ENCODE peak calls at places on chromosomes 13 and 19, in nine cellular contexts. Q is nucleus accumbens; T is CD4-positive, alpha-beta T cell; S is stromal cell of bone marrow; G is pancreas; L is stimulated activated CD8-positive, alpha-beta memory T cell treated with anti-CD3 and anti-CD28 coated beads, Interleukin-7, amount 100 ng/mL, for 48 hours; U is fibroblast of the conjunctiva; Y is NCI-H524; H is astrocyte of the hippocampus. E is an unnamed sample.

GRCh38 chr13:112376050-112376681 is at the start of gene SPACA7:
- DNase-seq in Q (no peak), T (no peak), S (no peak), G (no peak), L (no peak), U (no peak), Y (no peak), H (no peak), E (no peak)

GRCh38 chr13:31049083-31049482 is 112.6 kb downstream of the HSPH1 start:
- DNase-seq in Q (no peak), T (no peak), S (no peak), G (no peak), L (no peak), U (no peak), Y (no peak), H (no peak), E (no peak)

GRCh38 chr19:13906525-13906904 is 514 bp downstream of the CC2D1A start:
- DNase-seq in Q (no peak), T (peak), S (no peak), G (peak), L (no peak), U (no peak), Y (no peak), H (no peak), E (no peak)

GRCh38 chr13:45781553-45782326 is 69.8 kb downstream of the SIAH3 start:
- DNase-seq in Q (no peak), T (no peak), S (no peak), G (peak), L (no peak), U (no peak), Y (peak), H (peak), E (peak)

GRCh38 chr13:41523396-41523795 is 66.0 kb downstream of the RGCC start:
- DNase-seq in Q (no peak), T (no peak), S (no peak), G (no peak), L (no peak), U (no peak), Y (no peak), H (no peak), E (no peak)

GRCh38 chr19:32669205-32669785 is 5.7 kb downstream of the ANKRD27 start:
- DNase-seq in Q (no peak), T (no peak), S (no peak), G (no peak), L (no peak), U (no peak), Y (no peak), H (no peak), E (no peak)

GRCh38 chr19:3515891-3516422 is 9.8 kb downstream of the FZR1 start:
- DNase-seq in Q (no peak), T (no peak), S (no peak), G (no peak), L (no peak), U (no peak), Y (no peak), H (peak), E (peak)

GRCh38 chr13:57748096-57748495 is 116.6 kb downstream of the PCDH17 start:
- DNase-seq in Q (no peak), T (no peak), S (no peak), G (no peak), L (no peak), U (no peak), Y (no peak), H (peak), E (no peak)

GRCh38 chr19:38079926-38080380 is 144.1 kb downstream of the DPF1 start:
- DNase-seq in Q (no peak), T (no peak), S (peak), G (no peak), L (no peak), U (peak), Y (no peak), H (peak), E (peak)

GRCh38 chr19:23440791-23441190 is 45.5 kb upstream of the ZNF91 start:
- DNase-seq in Q (no peak), T (no peak), S (no peak), G (no peak), L (no peak), U (no peak), Y (no peak), H (no peak), E (no peak)

GRCh38 chr19:9971341-9971897 is 35.1 kb upstream of the OLFM2 start:
- DNase-seq in Q (no peak), T (no peak), S (no peak), G (no peak), L (no peak), U (no peak), Y (no peak), H (no peak), E (no peak)

GRCh38 chr13:78382481-78382880 is 220.9 kb downstream of the POU4F1 start:
- DNase-seq in Q (no peak), T (no peak), S (no peak), G (no peak), L (no peak), U (no peak), Y (peak), H (no peak), E (no peak)

GRCh38 chr19:46719629-46720515 is 3.0 kb upstream of the PRKD2 start:
- DNase-seq in Q (no peak), T (no peak), S (no peak), G (no peak), L (no peak), U (no peak), Y (no peak), H (no peak), E (no peak)

GRCh38 chr19:54415208-54415900 is at the start of gene TTYH1:
- DNase-seq in Q (peak), T (peak), S (no peak), G (peak), L (no peak), U (no peak), Y (no peak), H (no peak), E (no peak)

GRCh38 chr19:339262-339887 is 5.2 kb downstream of the MIER2 start:
- DNase-seq in Q (no peak), T (no peak), S (no peak), G (no peak), L (no peak), U (no peak), Y (no peak), H (peak), E (peak)

GRCh38 chr19:56350416-56351045 is 35.9 kb upstream of the ZSCAN5A start:
- DNase-seq in Q (no peak), T (peak), S (peak), G (no peak), L (peak), U (peak), Y (peak), H (peak), E (peak)

GRCh38 chr19:44820648-44821609 is 12.0 kb downstream of the BCAM start:
- DNase-seq in Q (no peak), T (no peak), S (no peak), G (peak), L (no peak), U (no peak), Y (no peak), H (peak), E (no peak)

GRCh38 chr19:48877900-48878218 is 5.6 kb downstream of the PPP1R15A start:
- DNase-seq in Q (no peak), T (no peak), S (no peak), G (no peak), L (no peak), U (no peak), Y (no peak), H (no peak), E (no peak)